ENCODE peak calls at places on chromosomes 7 and 10, in four cellular contexts. W is A549, U is K562, L is GM12878. A is an unnamed sample.

GRCh38 chr7:18302077-18302476 is 193.5 kb upstream of the HDAC9 start:
- DNase-seq in W (no peak), U (no peak), L (no peak), A (no peak)

GRCh38 chr10:53491774-53492173 is 719.2 kb upstream of the MBL2 start:
- DNase-seq in W (no peak), U (no peak), L (no peak), A (no peak)

GRCh38 chr10:82925547-82925946 is 1050.6 kb downstream of the NRG3 start:
- DNase-seq in W (no peak), U (no peak), L (no peak), A (no peak)

GRCh38 chr10:110612073-110612472 is 32.1 kb upstream of the RBM20 start:
- DNase-seq in W (no peak), U (no peak), L (peak), A (no peak)

GRCh38 chr7:151807876-151808275 is 69.0 kb downstream of the PRKAG2 start:
- DNase-seq in W (no peak), U (no peak), L (no peak), A (no peak)

GRCh38 chr10:27490807-27491206 is 13.3 kb upstream of the RAB18 start:
- DNase-seq in W (no peak), U (no peak), L (no peak), A (no peak)

GRCh38 chr10:75355706-75356105 is 45.9 kb downstream of the ZNF503 start:
- DNase-seq in W (no peak), U (no peak), L (no peak), A (peak)

GRCh38 chr7:4738711-4739527 is 36.5 kb upstream of the AP5Z1 start:
- DNase-seq in W (peak), U (peak), L (no peak), A (peak)

GRCh38 chr10:103916901-103917300 is 1.1 kb downstream of the STN1 start:
- DNase-seq in W (no peak), U (no peak), L (no peak), A (no peak)

GRCh38 chr7:89023146-89023545 is 227.6 kb upstream of the TEX47 start:
- DNase-seq in W (no peak), U (no peak), L (no peak), A (no peak)

GRCh38 chr7:41975854-41976253 is 261.2 kb downstream of the GLI3 start:
- DNase-seq in W (no peak), U (no peak), L (no peak), A (no peak)

GRCh38 chr7:27967639-27968038 is 213.0 kb downstream of the JAZF1 start:
- DNase-seq in W (no peak), U (no peak), L (peak), A (no peak)

GRCh38 chr7:26441640-26442277 is 150.1 kb downstream of the SNX10 start:
- DNase-seq in W (no peak), U (no peak), L (no peak), A (no peak)

GRCh38 chr7:55887786-55888185 is 530 bp downstream of the ZNF713 start:
- DNase-seq in W (no peak), U (peak), L (no peak), A (no peak)

GRCh38 chr10:72186633-72187330 is 29.0 kb upstream of the ANAPC16 start:
- DNase-seq in W (no peak), U (no peak), L (no peak), A (peak)

GRCh38 chr10:55491712-55492111 is 690.7 kb upstream of the PCDH15 start:
- DNase-seq in W (no peak), U (no peak), L (no peak), A (no peak)

GRCh38 chr10:92691591-92692084 is 1.9 kb downstream of the HHEX start:
- DNase-seq in W (no peak), U (peak), L (no peak), A (no peak)

GRCh38 chr10:46229144-46229563 is 57.6 kb upstream of the ANTXRL start:
- DNase-seq in W (peak), U (peak), L (no peak), A (no peak)

GRCh38 chr10:31620236-31621151 is 301.5 kb downstream of the ZEB1 start:
- DNase-seq in W (peak), U (peak), L (no peak), A (peak)

GRCh38 chr10:17029581-17030271 is 99.9 kb downstream of the CUBN start:
- DNase-seq in W (peak), U (peak), L (no peak), A (peak)

GRCh38 chr10:26172126-26172525 is 44.4 kb upstream of the GAD2 start:
- DNase-seq in W (no peak), U (no peak), L (no peak), A (no peak)

GRCh38 chr10:7696545-7696944 is 6.6 kb upstream of the ITIH2 start:
- DNase-seq in W (peak), U (no peak), L (no peak), A (no peak)

GRCh38 chr7:30595461-30596042 is 874 bp downstream of the GARS1 start:
- DNase-seq in W (no peak), U (no peak), L (peak), A (no peak)

GRCh38 chr7:82961240-82961639 is 201.4 kb downstream of the PCLO start:
- DNase-seq in W (no peak), U (no peak), L (no peak), A (no peak)

GRCh38 chr10:68666280-68666760 is 54.7 kb upstream of the CCAR1 start:
- DNase-seq in W (no peak), U (no peak), L (no peak), A (peak)

GRCh38 chr10:93471110-93471651 is 11.0 kb downstream of the MYOF start:
- DNase-seq in W (peak), U (no peak), L (no peak), A (peak)

GRCh38 chr10:35895331-35895730 is 253.2 kb upstream of the FZD8 start:
- DNase-seq in W (no peak), U (no peak), L (no peak), A (peak)

GRCh38 chr10:74824184-74825032 is 2.0 kb upstream of the KAT6B start:
- DNase-seq in W (no peak), U (no peak), L (no peak), A (no peak)

GRCh38 chr10:91032614-91033248 is 111.8 kb upstream of the ANKRD1 start:
- DNase-seq in W (no peak), U (no peak), L (no peak), A (peak)

GRCh38 chr7:10790910-10791309 is 182.8 kb upstream of the PHF14 start:
- DNase-seq in W (no peak), U (no peak), L (no peak), A (no peak)

GRCh38 chr7:16091951-16092350 is 329.4 kb downstream of the CRPPA start:
- DNase-seq in W (no peak), U (no peak), L (no peak), A (no peak)

GRCh38 chr7:27124096-27124978 is 6.2 kb downstream of the HOXA4 start:
- DNase-seq in W (no peak), U (no peak), L (no peak), A (peak)

GRCh38 chr7:45695249-45695995 is 121.3 kb downstream of the ADCY1 start:
- DNase-seq in W (no peak), U (no peak), L (no peak), A (no peak)

GRCh38 chr7:74029094-74029785 is 1.3 kb downstream of the ELN start:
- DNase-seq in W (no peak), U (no peak), L (no peak), A (no peak)

GRCh38 chr10:114157912-114158311 is 16.1 kb downstream of the CCDC186 start:
- DNase-seq in W (peak), U (no peak), L (no peak), A (no peak)

GRCh38 chr7:155224116-155224811 is 73.4 kb upstream of the INSIG1 start:
- DNase-seq in W (no peak), U (no peak), L (no peak), A (no peak)
- TF ChIP-seq ELK1 in W (no peak), U (no peak), L (no peak), A (no peak)

DNA sequence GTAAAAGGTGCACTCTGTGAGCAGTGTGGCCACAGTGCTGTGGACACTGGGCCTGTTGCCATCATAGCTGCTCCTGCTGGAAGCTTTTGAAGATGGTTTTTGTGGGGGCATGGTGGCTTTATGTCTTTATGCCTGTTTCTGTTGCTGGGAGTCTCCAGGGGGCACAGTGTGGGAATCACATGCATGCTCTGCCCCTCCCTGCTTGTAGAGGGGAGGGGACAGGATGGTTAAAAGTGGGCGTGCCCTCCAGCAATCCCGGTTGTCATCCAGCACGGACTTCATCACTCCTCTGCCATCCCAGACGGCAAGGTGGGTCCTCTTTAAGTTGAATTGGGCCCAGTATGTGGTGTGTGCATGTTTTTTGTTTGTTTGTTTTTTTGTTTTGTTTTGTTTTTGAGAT is 20.2 kb downstream of the OGDH start:
- DNase-seq in W (no peak), U (no peak), L (no peak), A (no peak)
- TF ChIP-seq ELK1 in W (no peak), U (no peak), L (no peak), A (no peak)

GRCh38 chr7:141302617-141303016 is 228.8 kb downstream of the TMEM178B start:
- DNase-seq in W (no peak), U (no peak), L (no peak), A (no peak)
- TF ChIP-seq ELK1 in W (no peak), U (no peak), L (no peak), A (no peak)

DNA sequence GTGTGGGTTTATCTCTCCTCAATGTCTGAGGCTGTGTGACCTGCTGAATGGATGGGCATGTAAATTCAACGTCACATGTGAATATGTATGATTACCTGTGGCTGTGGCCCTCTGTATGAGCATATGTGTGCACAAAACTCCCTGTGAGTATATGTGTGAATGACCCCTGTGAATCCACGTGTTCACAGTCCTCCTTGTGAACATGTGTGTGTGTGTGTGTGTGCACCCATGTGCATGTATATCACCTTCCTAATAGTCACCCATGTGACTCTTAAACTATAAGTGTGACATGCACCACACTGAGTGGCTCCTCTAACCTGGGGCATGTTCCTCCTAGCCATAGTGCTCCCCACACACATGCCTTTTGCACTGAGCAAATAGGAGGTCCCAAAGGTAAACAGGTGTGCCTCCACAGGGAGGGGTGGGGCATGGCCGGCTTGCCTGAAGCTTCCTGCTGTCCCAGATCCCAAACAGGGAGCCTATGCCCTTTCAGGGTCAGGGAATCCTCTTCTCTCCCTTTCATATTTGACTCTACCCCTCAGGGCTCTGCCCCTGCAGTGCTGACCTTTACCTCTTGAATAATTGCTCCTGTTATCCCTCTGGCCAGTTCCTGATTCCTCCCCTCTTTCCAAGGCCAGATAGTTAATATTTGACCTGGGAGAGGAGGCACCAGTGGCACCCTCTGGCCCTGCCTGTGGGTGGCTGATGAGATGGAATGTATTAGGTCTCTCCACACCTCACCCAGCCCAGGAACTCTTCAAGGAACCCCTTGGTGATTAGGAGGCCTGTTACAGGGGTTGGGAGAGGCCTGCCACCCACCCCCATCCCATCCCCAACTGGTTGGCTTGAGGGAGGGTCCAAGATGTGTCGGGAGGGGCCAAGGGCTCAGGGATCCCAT is 1.9 kb downstream of the SEMA4G start:
- DNase-seq in W (peak), U (no peak), L (no peak), A (no peak)
- TF ChIP-seq ELK1 in W (no peak), U (no peak), L (no peak), A (no peak)

DNA sequence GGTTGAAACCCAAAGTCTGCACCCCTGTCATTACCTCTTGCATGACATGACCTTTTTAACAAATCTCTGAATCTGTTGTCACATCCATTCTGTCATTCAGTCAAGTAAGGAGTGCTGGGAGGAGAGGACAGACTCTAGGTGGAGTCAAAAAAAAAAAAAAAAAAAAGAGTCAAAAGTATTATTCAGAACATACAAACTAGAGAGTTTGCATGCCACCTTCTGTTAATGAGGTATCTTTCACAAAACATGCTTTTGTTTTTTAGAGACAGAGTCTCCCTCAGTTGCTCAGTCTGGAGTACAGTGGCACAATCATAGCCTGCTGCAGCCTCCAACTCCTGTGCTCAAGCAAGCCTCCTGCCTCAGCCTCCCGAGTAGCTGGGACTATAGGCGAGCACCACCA is 81.6 kb upstream of the ARMC3 start:
- DNase-seq in W (no peak), U (no peak), L (no peak), A (no peak)
- TF ChIP-seq ELK1 in W (no peak), U (no peak), L (no peak), A (no peak)

DNA sequence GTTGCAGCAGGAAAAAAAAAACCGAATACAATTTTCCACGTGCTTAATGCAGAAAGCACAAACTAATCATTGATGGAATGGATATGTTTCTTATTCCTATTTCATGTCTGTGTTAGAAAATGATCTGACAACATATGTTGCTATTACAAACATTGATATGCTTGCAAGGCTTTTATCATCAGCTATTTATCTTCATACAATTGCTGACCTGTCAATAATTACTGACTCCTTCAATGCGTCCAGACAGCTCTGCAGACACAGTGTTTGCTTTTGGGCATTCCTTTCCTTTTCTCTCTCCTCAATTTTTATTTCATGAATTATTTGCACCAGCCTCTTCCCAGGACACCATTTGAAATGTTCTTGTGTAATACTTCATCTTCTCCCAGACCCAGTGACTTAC is 246.2 kb downstream of the SEC23IP start:
- DNase-seq in W (no peak), U (no peak), L (no peak), A (no peak)
- TF ChIP-seq ELK1 in W (no peak), U (no peak), L (no peak), A (no peak)

GRCh38 chr10:78763651-78764395 is 304.9 kb upstream of the ZMIZ1 start:
- DNase-seq in W (no peak), U (no peak), L (no peak), A (no peak)
- TF ChIP-seq ELK1 in W (no peak), U (no peak), L (no peak), A (no peak)